ENCODE peak calls at places on chromosome 21, in nine cellular contexts. T is A549; G is T-cell; A is dermis microvascular lymphatic vessel endothelial cell; P is EH; M is SW480; O is stimulated activated CD4-positive, alpha-beta T cell treated with anti-CD3 and anti-CD28 coated beads, Interleukin-4, amount 100 ng/mL, for 48 hours; Y is fibroblast of lung; J is NCI-H1105. I is an unnamed sample.

GRCh38 chr21:41562101-41563000 is 54.4 kb upstream of the TMPRSS2 start:
- DNase-seq in T (no peak), G (no peak), A (no peak), P (peak; percentile 31), M (no peak), O (no peak), Y (no peak), J (no peak), I (no peak)

GRCh38 chr21:15967661-15968060 is 237.9 kb downstream of the USP25 start:
- DNase-seq in T (no peak), G (no peak), A (no peak), P (peak; percentile 29), M (peak; percentile 27), O (no peak), Y (peak; percentile 72), J (no peak), I (no peak)

GRCh38 chr21:44027607-44028286 is 15.6 kb downstream of the TRAPPC10 start:
- DNase-seq in T (no peak), G (no peak), A (no peak), P (no peak), M (no peak), O (no peak), Y (no peak), J (no peak), I (no peak)

GRCh38 chr21:41506526-41507520 is 1.1 kb downstream of the TMPRSS2 start:
- DNase-seq in T (no peak), G (no peak), A (no peak), P (no peak), M (peak; percentile 71), O (no peak), Y (peak; percentile 3), J (no peak), I (no peak)

GRCh38 chr21:15874610-15875009 is 144.8 kb downstream of the USP25 start:
- DNase-seq in T (no peak), G (no peak), A (no peak), P (peak; percentile 26), M (no peak), O (no peak), Y (peak; percentile 8), J (no peak), I (no peak)

GRCh38 chr21:29300547-29301138 is 1.9 kb downstream of the BACH1 start:
- DNase-seq in T (no peak), G (no peak), A (no peak), P (no peak), M (no peak), O (no peak), Y (peak; percentile 62), J (no peak), I (no peak)

GRCh38 chr21:43667191-43667904 is 8.0 kb downstream of the RRP1B start:
- DNase-seq in T (no peak), G (no peak), A (no peak), P (peak; percentile 29), M (peak; percentile 81), O (no peak), Y (peak; percentile 80), J (no peak), I (no peak)

GRCh38 chr21:45465611-45466329 is 60.8 kb downstream of the COL18A1 start:
- DNase-seq in T (no peak), G (no peak), A (no peak), P (no peak), M (no peak), O (no peak), Y (no peak), J (no peak), I (no peak)

GRCh38 chr21:23607782-23608181 is 1999.5 kb downstream of the MRPL39 start:
- DNase-seq in T (no peak), G (no peak), A (no peak), P (no peak), M (no peak), O (no peak), Y (no peak), J (no peak), I (no peak)

GRCh38 chr21:17903029-17903806 is 84.1 kb upstream of the C21orf91 start:
- DNase-seq in T (no peak), G (no peak), A (peak; percentile 32), P (peak; percentile 47), M (peak; percentile 54), O (no peak), Y (peak; percentile 25), J (peak; percentile 63), I (no peak)